ENCODE peak calls at places on chromosomes 6 and 20, in six cellular contexts. S is colonic mucosa, I is GM23338, N is hepatocyte, V is GM13976, T is heart left ventricle. H is an unnamed sample.

GRCh38 chr6:98992494-98992893 is 44.7 kb upstream of the FBXL4 start:
- DNase-seq in T (no peak), S (no peak), I (no peak), N (no peak), V (no peak), H (no peak)

GRCh38 chr6:144151010-144151727 is 852 bp downstream of the STX11 start:
- DNase-seq in T (no peak), S (peak), N (peak), V (peak), I (peak), H (no peak)

GRCh38 chr6:170228581-170229310 is 62.1 kb downstream of the DLL1 start:
- DNase-seq in T (no peak), I (no peak), V (no peak), S (no peak), N (no peak), H (no peak)

GRCh38 chr6:44003345-44004061 is 123.7 kb downstream of the MRPL14 start:
- DNase-seq in V (peak), I (peak), S (no peak), N (peak), T (no peak), H (no peak)

GRCh38 chr20:38225900-38226263 is 34.7 kb downstream of the KIAA1755 start:
- DNase-seq in T (no peak), N (no peak), S (no peak), I (no peak), V (no peak), H (no peak)

GRCh38 chr20:34312024-34312460 is 8.9 kb upstream of the AHCY start:
- DNase-seq in N (peak), I (peak), S (peak), V (no peak), T (no peak), H (no peak)

GRCh38 chr20:10636326-10636818 is 37.4 kb downstream of the JAG1 start:
- DNase-seq in N (peak), V (no peak), T (no peak), I (no peak), S (no peak), H (no peak)

GRCh38 chr6:48567016-48567415 is 456.0 kb upstream of the PTCHD4 start:
- DNase-seq in T (no peak), I (peak), S (no peak), N (no peak), V (no peak), H (no peak)

GRCh38 chr6:43716099-43716498 is 28.5 kb upstream of the MRPS18A start:
- DNase-seq in S (no peak), T (peak), V (no peak), N (peak), I (no peak), H (no peak)

GRCh38 chr6:20746024-20746423 is 211.8 kb downstream of the CDKAL1 start:
- DNase-seq in N (no peak), S (no peak), V (no peak), T (no peak), I (no peak), H (no peak)

GRCh38 chr6:31163922-31164321 is 5.5 kb downstream of the TCF19 start:
- DNase-seq in I (no peak), N (no peak), V (no peak), S (no peak), T (no peak), H (no peak)

GRCh38 chr6:44122821-44123220 is 4.4 kb downstream of the MRPL14 start:
- DNase-seq in N (no peak), S (no peak), T (no peak), V (no peak), I (no peak), H (no peak)

GRCh38 chr6:99588618-99589289 is 17.9 kb upstream of the PRDM13 start:
- DNase-seq in I (peak), S (peak), V (peak), N (peak), T (peak), H (peak)

GRCh38 chr20:50580016-50580747 is 70.0 kb downstream of the PTPN1 start:
- DNase-seq in V (peak), T (peak), I (peak), S (peak), N (peak), H (peak)

GRCh38 chr6:160919713-160920112 is 71.9 kb upstream of the MAP3K4 start:
- DNase-seq in I (no peak), N (peak), S (no peak), V (no peak), T (no peak), H (peak)

GRCh38 chr20:46752639-46753235 is 43.3 kb downstream of the SLC2A10 start:
- DNase-seq in S (peak), T (no peak), N (peak), V (peak), I (peak), H (peak)

DNA sequence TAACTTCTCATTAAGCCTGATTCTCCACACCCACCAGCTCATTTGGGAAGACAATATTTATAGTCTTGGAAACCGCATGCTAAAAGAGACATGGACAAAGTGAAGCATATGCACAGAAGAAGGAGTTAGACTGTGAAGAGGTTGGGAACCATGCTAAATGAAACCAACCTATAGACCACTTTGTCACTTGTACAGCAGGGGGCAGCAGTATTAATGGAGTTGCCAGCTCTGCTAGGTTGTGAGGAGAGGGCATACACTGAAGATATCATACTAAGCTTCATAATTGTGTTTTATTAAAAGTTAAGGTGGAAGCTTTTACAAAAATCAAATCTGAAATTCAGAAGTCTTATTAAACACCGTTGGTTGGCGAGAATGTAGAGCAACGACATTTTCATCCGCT is 38.3 kb upstream of the HMGCLL1 start:
- DNase-seq in T (no peak), S (peak), I (peak), V (peak), N (peak), H (peak)
- TF ChIP-seq CTCF in T (peak), S (peak), I (peak), V (peak), N (peak), H (peak)

GRCh38 chr6:34529665-34530327 is 26.3 kb downstream of the SPDEF start:
- DNase-seq in I (no peak), T (peak), N (peak), V (no peak), S (peak), H (peak)
- TF ChIP-seq CTCF in I (peak), T (no peak), N (no peak), V (no peak), S (no peak), H (peak)

DNA sequence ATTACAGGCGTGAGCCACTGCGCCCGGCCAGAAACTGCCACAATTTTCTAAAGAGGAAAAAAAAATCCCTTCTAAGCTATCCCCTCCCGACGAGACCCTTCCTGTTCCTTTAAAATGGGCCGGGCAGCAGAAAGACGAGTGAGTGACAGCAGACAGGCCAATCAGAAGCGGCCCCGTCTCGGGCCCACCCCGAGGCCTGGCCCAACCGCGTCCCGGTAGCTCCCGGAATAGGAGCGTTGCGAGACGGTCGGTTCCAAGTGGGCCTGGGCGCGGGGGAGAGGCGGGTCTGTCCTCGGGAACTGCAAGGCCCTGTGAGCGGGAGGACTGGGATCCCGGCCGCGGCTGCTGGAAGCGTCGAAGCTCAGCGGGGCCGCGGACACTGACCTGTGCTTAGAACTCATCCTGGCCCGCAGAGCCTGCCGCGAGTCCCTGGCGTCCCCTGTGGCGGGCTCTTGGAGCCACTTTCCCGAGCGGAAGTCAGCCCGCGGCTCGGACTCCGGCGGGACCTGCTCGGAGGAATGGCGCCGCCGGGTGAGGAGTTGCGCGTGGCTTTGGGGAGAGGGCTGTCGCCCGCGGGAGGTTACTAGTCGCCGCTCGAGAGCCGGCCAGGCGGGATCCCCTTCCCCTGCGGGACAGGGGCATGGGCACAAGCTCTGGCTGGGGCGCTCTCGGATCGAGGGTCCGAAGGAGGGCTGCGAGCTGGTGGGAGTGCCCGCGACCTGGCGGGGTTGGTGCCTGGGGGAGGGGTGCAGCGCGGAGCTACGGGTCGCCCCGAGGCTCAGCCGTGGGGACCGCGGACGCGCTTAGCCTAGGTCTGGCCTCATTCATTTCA is at the start of the genes MROH8 and RPN2:
- DNase-seq in V (peak), T (peak), S (peak), I (peak), N (peak), H (peak)
- TF ChIP-seq CTCF in V (no peak), T (no peak), S (no peak), I (no peak), N (no peak), H (no peak)

GRCh38 chr20:23361651-23362391 is at the start of gene GZF1:
- DNase-seq in T (peak), N (peak), V (peak), I (peak), S (peak), H (peak)
- TF ChIP-seq CTCF in T (no peak), N (peak), V (no peak), I (no peak), S (no peak), H (no peak)

H was measured in Calu3.